ENCODE peak calls at places on chromosomes 1 and 21, in four cellular contexts. V is NCI-H460; L is effector memory CD4-positive, alpha-beta T cell; C is HS-5. H is an unnamed sample.

GRCh38 chr21:17828223-17828622 is 9.1 kb upstream of the C21orf91 start:
- DNase-seq in V (no peak), L (no peak), C (peak), H (no peak)

GRCh38 chr1:28058168-28058567 is 30.2 kb downstream of the EYA3 start:
- DNase-seq in V (no peak), L (no peak), C (no peak), H (no peak)

GRCh38 chr1:22628698-22629444 is 7.6 kb upstream of the C1QA start:
- DNase-seq in V (no peak), L (no peak), C (no peak), H (no peak)

GRCh38 chr1:173267453-173267945 is 60.4 kb upstream of the TNFSF4 start:
- DNase-seq in V (no peak), L (no peak), C (no peak), H (no peak)

GRCh38 chr1:89125571-89126233 is at the start of gene GBP2:
- DNase-seq in V (peak), L (no peak), C (peak), H (no peak)

GRCh38 chr1:5818755-5819154 is 173.5 kb downstream of the NPHP4 start:
- DNase-seq in V (no peak), L (no peak), C (no peak), H (no peak)

GRCh38 chr1:91830242-91831131 is 55.5 kb downstream of the TGFBR3 start:
- DNase-seq in V (peak), L (no peak), C (no peak), H (peak)

GRCh38 chr1:202689082-202689481 is 21.2 kb downstream of the SYT2 start:
- DNase-seq in V (no peak), L (no peak), C (no peak), H (no peak)

GRCh38 chr21:33754493-33754892 is 112.2 kb downstream of the ITSN1 start:
- DNase-seq in V (no peak), L (no peak), C (no peak), H (no peak)

GRCh38 chr1:237736372-237737029 is 154.2 kb downstream of the ZP4 start:
- DNase-seq in V (peak), L (no peak), C (no peak), H (no peak)

GRCh38 chr1:60970081-60970509 is 112.3 kb upstream of the NFIA start:
- DNase-seq in V (peak), L (no peak), C (no peak), H (no peak)

GRCh38 chr1:12314328-12314903 is 84.6 kb downstream of the VPS13D start:
- DNase-seq in V (peak), L (no peak), C (no peak), H (no peak)

GRCh38 chr1:29055160-29055559 is 68.5 kb downstream of the TMEM200B start:
- DNase-seq in V (no peak), L (no peak), C (no peak), H (no peak)

GRCh38 chr1:66623812-66624211 is 89.9 kb downstream of the SGIP1 start:
- DNase-seq in V (no peak), L (no peak), C (peak), H (no peak)

GRCh38 chr1:89822999-89823628 is 2.3 kb downstream of the LRRC8D start:
- DNase-seq in V (peak), L (no peak), C (no peak), H (no peak)

GRCh38 chr1:11484321-11484655 is 5.3 kb downstream of the DISP3 start:
- DNase-seq in V (no peak), L (no peak), C (no peak), H (no peak)

GRCh38 chr1:8422439-8423133 is 104.7 kb downstream of the SLC45A1 start:
- DNase-seq in V (no peak), L (no peak), C (no peak), H (no peak)

GRCh38 chr1:145782166-145783099 is 41.5 kb downstream of the RNF115 start:
- DNase-seq in V (peak), L (no peak), C (peak), H (no peak)

H was measured in sciatic nerve.